ENCODE peak calls at places on chromosomes 11 and 22, in eight cellular contexts. W is fibroblast of the aortic adventitia, K is body of pancreas, Y is fibroblast of mammary gland, T is AG09309, R is Calu3, U is astrocyte of the spinal cord, H is IMR-90. Q is an unnamed sample.

GRCh38 chr22:50670513-50670912 is 2.1 kb upstream of the SHANK3 start:
- DNase-seq in W (no peak), K (no peak), Y (no peak), T (no peak), R (no peak), U (peak), H (no peak), Q (no peak)

GRCh38 chr11:134656861-134657540 is 245.0 kb upstream of the B3GAT1 start:
- DNase-seq in W (no peak), K (no peak), Y (no peak), T (no peak), R (no peak), U (no peak), H (no peak), Q (no peak)

GRCh38 chr11:80587906-80588305 is 1147.1 kb upstream of the TENM4 start:
- DNase-seq in W (no peak), K (no peak), Y (no peak), T (no peak), R (no peak), U (no peak), H (no peak), Q (no peak)

GRCh38 chr22:21714784-21715183 is 20.8 kb downstream of the YPEL1 start:
- DNase-seq in W (no peak), K (no peak), Y (no peak), T (no peak), R (no peak), U (no peak), H (peak), Q (no peak)

GRCh38 chr11:102154806-102155205 is 44.6 kb downstream of the YAP1 start:
- DNase-seq in W (no peak), K (no peak), Y (no peak), T (no peak), R (no peak), U (no peak), H (no peak), Q (no peak)

GRCh38 chr11:44469412-44469811 is 96.1 kb upstream of the CD82 start:
- DNase-seq in W (no peak), K (peak), Y (no peak), T (no peak), R (no peak), U (no peak), H (no peak), Q (no peak)

GRCh38 chr22:35835998-35836691 is 118.5 kb downstream of the APOL5 start:
- DNase-seq in W (peak), K (peak), Y (peak), T (peak), R (peak), U (peak), H (peak), Q (peak)

GRCh38 chr22:45994516-45995404 is 17.8 kb upstream of the WNT7B start:
- DNase-seq in W (peak), K (peak), Y (peak), T (no peak), R (peak), U (peak), H (peak), Q (peak)

GRCh38 chr22:24985824-24986214 is 33.3 kb downstream of the KIAA1671 start:
- DNase-seq in W (peak), K (no peak), Y (peak), T (no peak), R (no peak), U (peak), H (peak), Q (peak)

GRCh38 chr11:24886880-24887619 is 390.2 kb downstream of the LUZP2 start:
- DNase-seq in W (no peak), K (peak), Y (no peak), T (no peak), R (no peak), U (no peak), H (no peak), Q (no peak)

GRCh38 chr11:128931661-128932060 is 11.0 kb downstream of the TP53AIP1 start:
- DNase-seq in W (no peak), K (no peak), Y (no peak), T (no peak), R (no peak), U (no peak), H (no peak), Q (no peak)

GRCh38 chr11:46418751-46419150 is 27.2 kb upstream of the CHRM4 start:
- DNase-seq in W (no peak), K (no peak), Y (no peak), T (no peak), R (no peak), U (no peak), H (no peak), Q (no peak)

GRCh38 chr11:35387341-35387982 is 31.9 kb downstream of the SLC1A2 start:
- DNase-seq in W (peak), K (no peak), Y (peak), T (no peak), R (no peak), U (peak), H (peak), Q (no peak)

GRCh38 chr11:111541209-111542061 is 915 bp downstream of the LAYN start:
- DNase-seq in W (peak), K (peak), Y (peak), T (no peak), R (peak), U (peak), H (peak), Q (peak)

GRCh38 chr11:95145430-95146063 is 55.9 kb downstream of the ENDOD1 start:
- DNase-seq in W (no peak), K (no peak), Y (no peak), T (no peak), R (no peak), U (no peak), H (no peak), Q (no peak)

GRCh38 chr11:10659339-10660216 is 34.0 kb downstream of the IRAG1 start:
- DNase-seq in W (peak), K (peak), Y (peak), T (peak), R (peak), U (peak), H (peak), Q (peak)

DNA sequence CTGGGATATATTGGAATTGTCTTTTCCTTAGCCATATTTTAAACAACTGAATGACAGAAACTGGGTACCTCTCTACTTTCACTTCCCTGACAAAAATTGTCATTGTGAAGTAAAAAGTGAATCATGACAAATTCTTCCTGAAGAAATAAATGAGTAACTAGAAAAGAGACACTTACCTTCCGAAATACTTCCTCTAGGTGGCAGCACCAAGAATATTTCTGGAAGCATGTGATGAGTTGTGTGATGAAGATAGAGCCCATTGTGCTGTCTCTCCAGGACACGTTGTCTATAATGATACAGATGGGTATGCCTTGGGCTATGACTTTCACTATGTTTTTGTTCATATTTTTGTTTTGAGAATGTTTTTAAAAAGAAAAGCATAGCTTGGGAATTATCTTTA is 21.5 kb downstream of the CASP4 start:
- DNase-seq in W (peak), K (peak), Y (peak), T (no peak), R (peak), U (peak), H (peak), Q (peak)
- TF ChIP-seq CTCF in W (peak), K (peak), Y (peak), T (peak), R (peak), U (peak), H (peak), Q (peak)

GRCh38 chr11:19071255-19071654 is 10.7 kb upstream of the MRGPRX2 start:
- DNase-seq in W (peak), K (peak), Y (peak), T (peak), R (peak), U (peak), H (peak), Q (peak)
- TF ChIP-seq CTCF in W (peak), K (peak), Y (peak), T (peak), R (peak), U (peak), H (peak), Q (peak)

GRCh38 chr22:43441751-43442150 is 29.9 kb downstream of the MPPED1 start:
- DNase-seq in W (no peak), K (no peak), Y (no peak), T (no peak), R (no peak), U (no peak), H (no peak), Q (no peak)

GRCh38 chr22:43443072-43443471 is 31.3 kb downstream of the MPPED1 start:
- DNase-seq in W (no peak), K (no peak), Y (no peak), T (no peak), R (no peak), U (no peak), H (no peak), Q (no peak)

GRCh38 chr22:43440556-43440955 is 28.7 kb downstream of the MPPED1 start:
- DNase-seq in W (no peak), K (no peak), Y (no peak), T (no peak), R (no peak), U (no peak), H (no peak), Q (no peak)

GRCh38 chr22:43441216-43441615 is 29.4 kb downstream of the MPPED1 start:
- DNase-seq in W (no peak), K (no peak), Y (no peak), T (no peak), R (no peak), U (no peak), H (no peak), Q (no peak)

DNA sequence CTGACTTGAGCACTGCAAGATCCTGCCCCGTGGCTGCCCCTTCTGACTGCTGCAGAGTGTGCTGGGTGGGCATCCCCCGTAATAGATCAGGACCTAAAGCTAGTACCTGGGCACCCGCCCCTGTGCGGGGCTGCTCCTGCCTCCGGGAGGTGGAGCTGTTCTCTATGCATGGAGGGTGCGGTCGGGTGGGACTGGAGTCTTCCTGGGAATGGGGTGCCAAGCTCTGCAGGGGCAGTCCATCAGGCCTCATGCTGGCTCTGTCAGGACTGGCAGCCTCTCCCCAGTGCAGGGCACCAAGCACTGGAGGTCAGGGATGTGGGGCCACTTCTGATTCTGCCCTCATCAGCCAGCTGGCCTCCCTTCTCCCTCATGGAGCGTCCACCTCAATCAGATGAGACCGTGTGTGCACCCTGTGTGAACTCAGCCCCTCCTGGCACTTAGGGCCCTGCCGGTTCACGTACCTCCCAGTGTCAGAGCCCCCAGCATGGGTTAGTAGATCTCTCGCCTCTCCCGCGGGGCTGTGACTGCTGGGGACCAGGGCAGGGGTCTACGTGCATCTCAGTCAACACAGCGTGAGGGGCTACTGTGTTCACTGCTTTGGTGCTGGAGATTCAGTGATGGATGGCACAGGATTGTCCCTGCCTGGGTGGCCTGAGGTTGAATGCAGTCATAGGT is 30.7 kb downstream of the MPPED1 start:
- DNase-seq in W (no peak), K (no peak), Y (no peak), T (no peak), R (no peak), U (no peak), H (no peak), Q (no peak)
- TF ChIP-seq CTCF in W (no peak), K (no peak), Y (no peak), T (no peak), R (no peak), U (no peak), H (no peak), Q (no peak)

GRCh38 chr22:47248925-47249324 is 486.5 kb downstream of the TBC1D22A start:
- DNase-seq in W (no peak), K (no peak), Y (no peak), T (no peak), R (no peak), U (no peak), H (no peak), Q (no peak)

GRCh38 chr22:47247609-47248240 is 485.3 kb downstream of the TBC1D22A start:
- DNase-seq in W (no peak), K (no peak), Y (no peak), T (no peak), R (no peak), U (no peak), H (no peak), Q (no peak)

GRCh38 chr22:47251911-47252310 is 489.5 kb downstream of the TBC1D22A start:
- DNase-seq in W (no peak), K (no peak), Y (no peak), T (no peak), R (no peak), U (no peak), H (no peak), Q (no peak)

GRCh38 chr22:47249370-47249928 is 487.0 kb downstream of the TBC1D22A start:
- DNase-seq in W (no peak), K (no peak), Y (no peak), T (no peak), R (no peak), U (no peak), H (no peak), Q (no peak)

GRCh38 chr22:47250995-47251765 is 488.7 kb downstream of the TBC1D22A start:
- DNase-seq in W (no peak), K (no peak), Y (no peak), T (no peak), R (no peak), U (no peak), H (no peak), Q (no peak)
- TF ChIP-seq CTCF in W (no peak), K (no peak), Y (no peak), T (no peak), R (no peak), U (no peak), H (no peak), Q (no peak)

GRCh38 chr22:40637181-40638150 is 947 bp upstream of the MRTFA start:
- DNase-seq in W (no peak), K (peak), Y (no peak), T (no peak), R (no peak), U (no peak), H (no peak), Q (peak)

GRCh38 chr22:40638261-40638660 is 1.7 kb upstream of the MRTFA start:
- DNase-seq in W (no peak), K (no peak), Y (no peak), T (no peak), R (no peak), U (no peak), H (no peak), Q (no peak)

GRCh38 chr22:40635940-40636379 is 559 bp downstream of the MRTFA start:
- DNase-seq in W (peak), K (peak), Y (no peak), T (no peak), R (no peak), U (no peak), H (no peak), Q (no peak)

GRCh38 chr22:40635008-40635939 is 1.2 kb downstream of the MRTFA start:
- DNase-seq in W (peak), K (no peak), Y (no peak), T (no peak), R (no peak), U (peak), H (peak), Q (peak)

DNA sequence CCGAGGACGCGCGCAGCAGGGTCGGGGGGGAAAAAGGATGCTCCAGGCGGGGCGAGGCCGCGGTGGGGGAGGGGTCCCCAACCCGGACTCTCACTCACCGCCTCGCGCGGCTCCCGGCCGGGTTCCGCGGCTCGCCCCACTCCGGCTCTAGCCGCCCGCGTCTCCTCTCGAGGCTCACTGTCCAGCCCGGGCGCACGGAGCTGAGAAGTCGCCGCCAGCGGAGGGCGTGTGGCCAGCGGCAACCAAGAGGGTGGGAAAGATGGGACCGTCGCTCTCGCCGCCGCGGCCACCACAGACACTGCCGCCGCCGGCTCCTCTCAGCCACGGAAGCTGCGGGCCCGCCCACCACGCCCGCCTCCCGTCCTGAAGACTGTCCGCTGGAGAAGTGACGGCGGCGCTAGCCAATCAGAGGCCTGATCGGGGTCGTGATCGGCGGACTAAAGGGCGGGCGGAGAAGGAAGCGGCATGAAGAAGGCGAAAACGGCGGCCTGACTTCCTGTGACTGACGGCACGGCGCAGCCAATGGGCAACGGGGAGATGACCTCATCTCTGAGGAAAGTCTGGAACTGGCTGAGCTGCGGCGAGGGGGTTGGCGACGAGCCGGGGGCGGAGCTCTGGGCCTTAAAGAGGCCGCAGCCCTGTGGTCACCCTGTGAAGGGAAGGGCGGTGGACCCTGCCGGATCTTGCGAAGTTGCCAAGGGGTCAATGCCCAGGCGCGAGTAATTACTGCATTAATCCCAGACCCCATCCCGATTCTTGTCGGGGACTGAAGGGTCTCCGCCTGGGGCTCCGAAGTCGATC is at the start of gene MRTFA:
- DNase-seq in W (peak), K (peak), Y (peak), T (peak), R (peak), U (peak), H (peak), Q (peak)
- TF ChIP-seq CTCF in W (no peak), K (no peak), Y (no peak), T (no peak), R (no peak), U (no peak), H (no peak), Q (no peak)

DNA sequence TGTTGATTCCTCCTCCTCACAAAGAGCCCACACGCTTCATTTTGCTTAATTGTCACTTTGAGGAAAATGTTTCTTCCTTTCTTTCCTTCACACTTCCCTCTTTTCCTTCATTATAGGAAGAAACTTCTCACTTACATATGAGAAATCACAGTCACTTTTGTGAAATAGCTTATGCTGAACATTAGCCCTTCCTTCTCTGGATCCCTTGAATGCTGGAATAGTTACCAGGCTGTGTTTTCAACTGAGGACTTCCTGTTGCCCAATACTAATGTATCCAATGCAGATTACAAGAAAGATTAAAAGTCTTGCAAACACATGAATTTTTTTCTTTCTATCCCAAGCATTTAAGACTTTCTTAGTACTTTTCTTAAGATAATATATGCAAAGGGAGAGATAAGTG is 5.9 kb downstream of the MS4A6E start:
- DNase-seq in W (no peak), K (no peak), Y (no peak), T (no peak), R (no peak), U (no peak), H (no peak), Q (no peak)
- TF ChIP-seq CTCF in W (no peak), K (no peak), Y (no peak), T (no peak), R (no peak), U (no peak), H (no peak), Q (no peak)

DNA sequence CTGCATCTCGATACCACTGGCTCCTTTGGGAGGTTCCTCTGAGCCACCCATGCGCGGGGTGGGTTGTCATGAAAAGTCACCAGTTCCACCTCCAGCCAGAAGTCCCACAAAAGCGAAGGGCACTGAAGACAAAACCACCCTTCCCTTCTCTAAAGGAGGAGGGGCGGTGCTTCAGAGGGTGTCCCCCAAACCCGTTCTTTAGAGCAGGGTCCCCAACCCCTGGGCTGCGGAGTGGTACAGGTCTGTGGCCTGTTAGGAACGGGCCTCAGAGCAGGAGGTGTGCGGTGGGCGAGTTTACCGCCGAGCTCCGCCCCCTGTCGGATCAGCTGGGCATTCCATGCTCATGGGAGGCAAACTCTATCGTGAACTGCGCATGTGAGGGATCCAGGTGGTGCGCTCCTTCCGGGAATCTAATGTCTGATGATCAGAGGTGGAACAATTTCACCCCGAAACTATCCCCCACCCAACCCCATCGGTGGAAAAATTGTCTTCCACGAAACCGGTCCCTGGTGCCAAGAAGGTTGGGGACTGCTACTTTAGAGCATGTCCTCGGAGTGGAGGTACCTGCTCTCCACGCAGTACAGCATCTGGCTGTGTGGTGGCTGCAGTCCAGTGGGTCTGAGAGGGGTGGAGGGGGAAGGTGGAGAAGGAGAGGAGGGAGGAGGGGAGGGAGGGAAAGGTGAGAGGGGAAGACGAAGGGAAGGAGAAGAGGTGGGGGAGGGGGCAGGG is 72.9 kb upstream of the SEPTIN5 start:
- DNase-seq in W (no peak), K (peak), Y (no peak), T (no peak), R (peak), U (no peak), H (no peak), Q (no peak)
- TF ChIP-seq CTCF in W (peak), K (peak), Y (peak), T (peak), R (peak), U (peak), H (peak), Q (peak)

Q was measured in HFFc6.